ENCODE peak calls at places on chromosomes 16 and 17, in seven cellular contexts. N is CD8-positive, alpha-beta T cell; P is keratinocyte; U is tibial nerve; J is Caco-2; G is mucosa of descending colon; E is HCT116. V is an unnamed sample.

GRCh38 chr16:66903544-66904427 is 14.9 kb downstream of the CDH16 start:
- DNase-seq in N (no peak), P (no peak), U (no peak), J (no peak), G (no peak), E (no peak), V (no peak)

GRCh38 chr16:70473446-70474319 is 19.3 kb downstream of the FCSK start:
- DNase-seq in N (no peak), P (no peak), U (no peak), J (no peak), G (no peak), E (no peak), V (peak; percentile 62)

GRCh38 chr16:57422026-57422944 is 17.7 kb downstream of the CCL17 start:
- DNase-seq in N (no peak), P (no peak), U (peak; percentile 34), J (no peak), G (peak; percentile 64), E (no peak), V (no peak)

GRCh38 chr16:67329901-67330300 is 3.3 kb downstream of the LRRC36 start:
- DNase-seq in N (no peak), P (no peak), U (no peak), J (no peak), G (no peak), E (no peak), V (no peak)

GRCh38 chr16:2005646-2006045 is 4.0 kb downstream of the ZNF598 start:
- DNase-seq in N (no peak), P (no peak), U (no peak), J (no peak), G (no peak), E (no peak), V (no peak)

GRCh38 chr16:22743401-22743800 is 70.6 kb upstream of the HS3ST2 start:
- DNase-seq in N (no peak), P (no peak), U (no peak), J (no peak), G (no peak), E (no peak), V (no peak)

GRCh38 chr17:74190154-74190553 is 13.3 kb upstream of the RPL38 start:
- DNase-seq in N (no peak), P (no peak), U (no peak), J (no peak), G (no peak), E (peak; percentile 66), V (no peak)

GRCh38 chr16:85462405-85463227 is 150.5 kb upstream of the GSE1 start:
- DNase-seq in N (no peak), P (no peak), U (no peak), J (peak; percentile 52), G (no peak), E (no peak), V (no peak)

GRCh38 chr17:63240106-63240505 is 206.0 kb downstream of the CYB561 start:
- DNase-seq in N (no peak), P (no peak), U (no peak), J (no peak), G (no peak), E (no peak), V (no peak)

GRCh38 chr16:535446-536405 is 8.2 kb downstream of the CAPN15 start:
- DNase-seq in N (no peak), P (no peak), U (no peak), J (no peak), G (peak; percentile 81), E (peak; percentile 54), V (no peak)

GRCh38 chr17:50593321-50593720 is 32.8 kb downstream of the CACNA1G start:
- DNase-seq in N (no peak), P (no peak), U (no peak), J (peak; percentile 78), G (no peak), E (no peak), V (no peak)

GRCh38 chr17:63019138-63019873 is 53.3 kb downstream of the TANC2 start:
- DNase-seq in N (no peak), P (peak; percentile 44), U (no peak), J (no peak), G (no peak), E (peak; percentile 78), V (no peak)

GRCh38 chr16:67456383-67457140 is 24.4 kb downstream of the ATP6V0D1 start:
- DNase-seq in N (no peak), P (no peak), U (no peak), J (no peak), G (peak; percentile 80), E (no peak), V (no peak)

GRCh38 chr16:35523991-35524390 is 2064.6 kb downstream of the TP53TG3F start:
- DNase-seq in N (no peak), P (no peak), U (no peak), J (no peak), G (no peak), E (no peak), V (no peak)

GRCh38 chr16:66751135-66751991 is at the start of gene DYNC1LI2:
- DNase-seq in N (peak; percentile 63), P (no peak), U (peak; percentile 59), J (peak; percentile 78), G (peak; percentile 82), E (peak; percentile 34), V (peak; percentile 79)

GRCh38 chr17:55161935-55162555 is 102.7 kb upstream of the HLF start:
- DNase-seq in N (no peak), P (peak; percentile 75), U (no peak), J (no peak), G (no peak), E (peak; percentile 94), V (no peak)

GRCh38 chr16:89506113-89506504 is 2.1 kb upstream of the SPG7 start:
- DNase-seq in N (no peak), P (no peak), U (no peak), J (no peak), G (no peak), E (no peak), V (no peak)

GRCh38 chr17:29004081-29004692 is 1.6 kb downstream of the SEZ6 start:
- DNase-seq in N (no peak), P (no peak), U (no peak), J (no peak), G (no peak), E (no peak), V (no peak)

GRCh38 chr16:67946966-67947558 is 3.1 kb upstream of the LCAT start:
- DNase-seq in N (no peak), P (no peak), U (no peak), J (no peak), G (no peak), E (no peak), V (no peak)

GRCh38 chr17:50817142-50817751 is 18.1 kb upstream of the WFIKKN2 start:
- DNase-seq in N (peak; percentile 32), P (no peak), U (no peak), J (no peak), G (peak; percentile 72), E (peak; percentile 34), V (no peak)

GRCh38 chr17:51995797-51996403 is 162.6 kb downstream of the CA10 start:
- DNase-seq in N (no peak), P (no peak), U (no peak), J (no peak), G (no peak), E (no peak), V (no peak)

DNA sequence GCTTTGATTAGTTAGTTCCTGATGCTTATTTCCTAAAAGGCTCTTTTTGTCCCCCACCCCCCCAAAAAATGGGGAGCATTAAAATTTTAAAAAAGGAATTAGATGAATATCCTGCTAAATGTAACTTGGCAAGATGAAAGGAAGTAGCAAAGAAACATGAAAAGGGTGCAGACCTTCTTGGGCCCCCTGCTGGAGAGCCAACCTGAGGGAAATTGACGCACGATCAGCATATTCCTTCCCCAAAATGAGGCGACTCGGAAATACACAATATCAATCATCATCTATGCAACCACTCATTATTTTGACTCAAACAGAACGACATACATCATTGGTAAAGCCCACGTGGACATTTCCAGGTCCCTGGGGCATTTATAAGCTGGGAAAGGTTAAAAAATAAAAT is 59.7 kb downstream of the GRIN2A start:
- DNase-seq in N (no peak), P (no peak), U (no peak), J (no peak), G (no peak), E (no peak), V (no peak)
- TF ChIP-seq CTCF in N (no peak), P (peak; percentile 53), U (no peak), J (peak; percentile 37), G (no peak), E (peak; percentile 48), V (peak; percentile 31)

GRCh38 chr17:61736438-61736837 is 126.9 kb downstream of the BRIP1 start:
- DNase-seq in N (no peak), P (no peak), U (no peak), J (no peak), G (no peak), E (no peak), V (no peak)

GRCh38 chr17:61735807-61736206 is 127.5 kb downstream of the BRIP1 start:
- DNase-seq in N (no peak), P (no peak), U (no peak), J (no peak), G (no peak), E (no peak), V (no peak)

GRCh38 chr17:61737820-61738219 is 125.5 kb downstream of the BRIP1 start:
- DNase-seq in N (no peak), P (peak; percentile 0), U (no peak), J (no peak), G (no peak), E (no peak), V (no peak)

GRCh38 chr17:61738249-61738648 is 125.1 kb downstream of the BRIP1 start:
- DNase-seq in N (no peak), P (no peak), U (no peak), J (no peak), G (no peak), E (no peak), V (no peak)

DNA sequence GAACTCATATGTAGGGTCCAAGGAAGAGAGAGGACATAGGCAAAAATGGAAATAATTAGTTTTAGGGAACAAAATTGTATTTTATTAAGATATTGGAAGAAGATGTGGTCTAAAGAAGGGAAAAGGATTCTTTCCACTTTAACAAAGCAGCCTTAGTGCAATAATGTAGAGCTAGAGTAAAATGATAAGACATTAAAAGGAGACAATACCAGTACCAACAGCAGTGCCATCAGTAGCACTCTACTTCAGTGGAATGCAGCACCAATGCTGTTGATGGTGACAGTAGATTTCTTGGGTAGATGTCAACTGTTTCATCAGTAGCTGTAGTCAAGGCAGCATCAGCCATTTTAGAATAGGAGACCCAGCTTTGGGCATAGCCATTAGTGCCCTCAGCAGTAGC is 124.3 kb downstream of the BRIP1 start:
- DNase-seq in N (no peak), P (no peak), U (no peak), J (no peak), G (no peak), E (no peak), V (no peak)
- H3K9me3 ChIP-seq in N (no peaks in the 10 kb centered on the region), P (no peaks in the 10 kb centered on the region), U (no peaks in the 10 kb centered on the region), J (peaks cover 6% of the 10 kb centered on the region), G (peaks cover 8% of the 10 kb centered on the region), E (peaks cover 24% of the 10 kb centered on the region), V (peaks cover 8% of the 10 kb centered on the region)

GRCh38 chr17:81285894-81286293 is 9.2 kb downstream of the SLC38A10 start:
- DNase-seq in N (no peak), P (no peak), U (no peak), J (no peak), G (no peak), E (no peak), V (no peak)
- TF ChIP-seq CTCF in N (no peak), P (no peak), U (no peak), J (no peak), G (no peak), E (no peak), V (no peak)

DNA sequence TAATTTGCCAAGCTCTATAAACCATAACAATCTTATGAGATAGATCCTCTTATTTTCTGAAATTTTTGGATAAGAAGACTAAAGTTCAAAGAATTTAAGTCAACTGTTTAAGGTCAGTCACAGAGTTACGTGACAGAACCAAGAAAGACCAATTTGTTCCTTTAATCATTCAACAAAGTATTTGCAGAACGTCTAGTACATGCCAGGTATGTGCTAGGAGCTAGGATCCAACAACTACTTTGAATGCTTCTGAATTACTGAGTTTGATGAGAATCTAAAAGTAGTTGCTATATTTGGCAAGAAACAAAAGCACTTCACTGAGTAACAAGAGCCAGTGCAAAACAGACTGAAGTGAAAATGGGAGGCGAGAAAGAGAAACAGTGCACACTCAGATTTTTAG is 15.0 kb downstream of the GLOD4 start:
- DNase-seq in N (no peak), P (no peak), U (no peak), J (no peak), G (no peak), E (no peak), V (no peak)
- H3K9me3 ChIP-seq in N (no peaks in the 10 kb centered on the region), P (no peaks in the 10 kb centered on the region), U (no peaks in the 10 kb centered on the region), J (no peaks in the 10 kb centered on the region), G (no peaks in the 10 kb centered on the region), E (no peaks in the 10 kb centered on the region), V (no peaks in the 10 kb centered on the region)